ENCODE peak calls at places on chromosomes 5 and 9, in seven cellular contexts. One of them, this sample, is unnamed.

GRCh38 chr9:34493972-34494535 is 28.7 kb downstream of the ENHO start:
- DNase-seq in testis: peak; percentile 55
- DNase-seq in tibial nerve: no peak
- DNase-seq in dorsolateral prefrontal cortex: no peak
- DNase-seq in lung: peak; percentile 47
- DNase-seq in cardiac fibroblast: peak; percentile 50
- DNase-seq in suprapubic skin: no peak
- DNase-seq in this sample: peak; percentile 70

GRCh38 chr9:91562412-91562811 is 138.8 kb upstream of the NFIL3 start:
- DNase-seq in testis: no peak
- DNase-seq in tibial nerve: no peak
- DNase-seq in dorsolateral prefrontal cortex: no peak
- DNase-seq in lung: no peak
- DNase-seq in cardiac fibroblast: no peak
- DNase-seq in suprapubic skin: no peak
- DNase-seq in this sample: peak; percentile 10

GRCh38 chr5:68368280-68368679 is 152.7 kb downstream of the PIK3R1 start:
- DNase-seq in testis: peak; percentile 18
- DNase-seq in tibial nerve: no peak
- DNase-seq in dorsolateral prefrontal cortex: no peak
- DNase-seq in lung: no peak
- DNase-seq in cardiac fibroblast: peak; percentile 21
- DNase-seq in suprapubic skin: no peak
- DNase-seq in this sample: no peak

GRCh38 chr5:135867599-135867998 is 28.0 kb downstream of the IL9 start:
- DNase-seq in testis: no peak
- DNase-seq in tibial nerve: no peak
- DNase-seq in dorsolateral prefrontal cortex: no peak
- DNase-seq in lung: no peak
- DNase-seq in cardiac fibroblast: no peak
- DNase-seq in suprapubic skin: no peak
- DNase-seq in this sample: no peak

GRCh38 chr5:155746340-155747038 is 580.5 kb upstream of the SGCD start:
- DNase-seq in testis: no peak
- DNase-seq in tibial nerve: no peak
- DNase-seq in dorsolateral prefrontal cortex: no peak
- DNase-seq in lung: no peak
- DNase-seq in cardiac fibroblast: no peak
- DNase-seq in suprapubic skin: no peak
- DNase-seq in this sample: no peak

GRCh38 chr9:96158909-96159575 is 142.9 kb downstream of the HSD17B3 start:
- DNase-seq in testis: no peak
- DNase-seq in tibial nerve: no peak
- DNase-seq in dorsolateral prefrontal cortex: no peak
- DNase-seq in lung: no peak
- DNase-seq in cardiac fibroblast: no peak
- DNase-seq in suprapubic skin: no peak
- DNase-seq in this sample: no peak

GRCh38 chr9:8365466-8366160 is 566.0 kb upstream of the DMAC1 start:
- DNase-seq in testis: no peak
- DNase-seq in tibial nerve: no peak
- DNase-seq in dorsolateral prefrontal cortex: no peak
- DNase-seq in lung: no peak
- DNase-seq in cardiac fibroblast: peak; percentile 2
- DNase-seq in suprapubic skin: no peak
- DNase-seq in this sample: peak; percentile 6

GRCh38 chr9:69184266-69184665 is 10.2 kb downstream of the TJP2 start:
- DNase-seq in testis: no peak
- DNase-seq in tibial nerve: no peak
- DNase-seq in dorsolateral prefrontal cortex: no peak
- DNase-seq in lung: no peak
- DNase-seq in cardiac fibroblast: no peak
- DNase-seq in suprapubic skin: no peak
- DNase-seq in this sample: no peak

GRCh38 chr5:134945041-134945440 is 22.7 kb upstream of the CATSPER3 start:
- DNase-seq in testis: no peak
- DNase-seq in tibial nerve: no peak
- DNase-seq in dorsolateral prefrontal cortex: no peak
- DNase-seq in lung: no peak
- DNase-seq in cardiac fibroblast: no peak
- DNase-seq in suprapubic skin: no peak
- DNase-seq in this sample: no peak

GRCh38 chr5:126178521-126178920 is 244.7 kb upstream of the GRAMD2B start:
- DNase-seq in testis: no peak
- DNase-seq in tibial nerve: no peak
- DNase-seq in dorsolateral prefrontal cortex: no peak
- DNase-seq in lung: no peak
- DNase-seq in cardiac fibroblast: peak; percentile 46
- DNase-seq in suprapubic skin: no peak
- DNase-seq in this sample: peak; percentile 57

GRCh38 chr9:128006360-128007024 is 25.7 kb upstream of the EEIG1 start:
- DNase-seq in testis: no peak
- DNase-seq in tibial nerve: no peak
- DNase-seq in dorsolateral prefrontal cortex: no peak
- DNase-seq in lung: no peak
- DNase-seq in cardiac fibroblast: no peak
- DNase-seq in suprapubic skin: no peak
- DNase-seq in this sample: no peak
- TF ChIP-seq CTCF in testis: no peak
- TF ChIP-seq CTCF in tibial nerve: no peak
- TF ChIP-seq CTCF in dorsolateral prefrontal cortex: no peak
- TF ChIP-seq CTCF in lung: no peak
- TF ChIP-seq CTCF in cardiac fibroblast: no peak
- TF ChIP-seq CTCF in suprapubic skin: no peak
- TF ChIP-seq CTCF in this sample: no peak

GRCh38 chr9:137053944-137054931 is at the start of gene ENTPD2:
- DNase-seq in testis: peak; percentile 41
- DNase-seq in tibial nerve: no peak
- DNase-seq in dorsolateral prefrontal cortex: no peak
- DNase-seq in lung: no peak
- DNase-seq in cardiac fibroblast: no peak
- DNase-seq in suprapubic skin: no peak
- DNase-seq in this sample: no peak
- H3K4me3 ChIP-seq in testis: peak within 1 kb of the TSS; percentile 60
- H3K4me3 ChIP-seq in tibial nerve: peak within 1 kb of the TSS; percentile 42
- H3K4me3 ChIP-seq in dorsolateral prefrontal cortex: peak within 1 kb of the TSS; percentile 29
- H3K4me3 ChIP-seq in lung: peak within 1 kb of the TSS; percentile 13
- H3K4me3 ChIP-seq in cardiac fibroblast: no peak within 1 kb of the TSS
- H3K4me3 ChIP-seq in suprapubic skin: peak within 1 kb of the TSS; percentile 62
- H3K4me3 ChIP-seq in this sample: no peak within 1 kb of the TSS

GRCh38 chr5:146706321-146706972 is 172.1 kb downstream of the PPP2R2B start:
- DNase-seq in testis: no peak
- DNase-seq in tibial nerve: no peak
- DNase-seq in dorsolateral prefrontal cortex: no peak
- DNase-seq in lung: no peak
- DNase-seq in cardiac fibroblast: no peak
- DNase-seq in suprapubic skin: no peak
- DNase-seq in this sample: no peak
- TF ChIP-seq CTCF in testis: no peak
- TF ChIP-seq CTCF in tibial nerve: no peak
- TF ChIP-seq CTCF in dorsolateral prefrontal cortex: no peak
- TF ChIP-seq CTCF in lung: no peak
- TF ChIP-seq CTCF in cardiac fibroblast: no peak
- TF ChIP-seq CTCF in suprapubic skin: no peak
- TF ChIP-seq CTCF in this sample: no peak

DNA sequence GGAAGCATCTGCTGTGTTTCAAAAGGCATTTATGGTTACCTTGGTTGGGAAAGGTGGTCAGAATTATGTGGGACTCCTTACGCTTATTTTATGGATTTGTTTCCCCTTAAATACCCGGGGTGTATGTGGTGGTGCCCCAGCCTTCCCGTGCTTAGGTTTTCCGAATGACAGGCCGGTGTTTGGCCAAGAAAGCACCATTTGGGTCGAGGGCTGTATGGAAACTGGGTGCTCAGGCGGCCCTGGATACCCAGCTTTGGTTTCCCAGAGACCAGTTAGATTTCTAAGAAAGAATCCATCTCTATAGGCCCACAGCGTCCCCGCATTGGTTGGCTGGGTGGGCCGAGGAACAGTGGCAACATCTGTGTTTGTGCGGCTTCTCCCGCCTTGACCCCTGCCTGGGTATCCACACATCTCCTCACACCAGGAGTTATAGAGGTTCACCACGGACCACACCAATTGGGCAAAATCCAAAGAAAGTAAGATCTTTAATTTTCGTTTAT is 868 bp downstream of the ARHGEF28 start:
- DNase-seq in testis: no peak
- DNase-seq in tibial nerve: no peak
- DNase-seq in dorsolateral prefrontal cortex: no peak
- DNase-seq in lung: no peak
- DNase-seq in cardiac fibroblast: no peak
- DNase-seq in suprapubic skin: no peak
- DNase-seq in this sample: no peak
- H3K4me3 ChIP-seq in testis: peak overlapping the region; percentile 66
- H3K4me3 ChIP-seq in tibial nerve: peak overlapping the region; percentile 70
- H3K4me3 ChIP-seq in dorsolateral prefrontal cortex: peak overlapping the region; percentile 55
- H3K4me3 ChIP-seq in lung: peak overlapping the region; percentile 54
- H3K4me3 ChIP-seq in cardiac fibroblast: peak overlapping the region; percentile 89
- H3K4me3 ChIP-seq in suprapubic skin: peak overlapping the region; percentile 72
- H3K4me3 ChIP-seq in this sample: peak overlapping the region; percentile 76

DNA sequence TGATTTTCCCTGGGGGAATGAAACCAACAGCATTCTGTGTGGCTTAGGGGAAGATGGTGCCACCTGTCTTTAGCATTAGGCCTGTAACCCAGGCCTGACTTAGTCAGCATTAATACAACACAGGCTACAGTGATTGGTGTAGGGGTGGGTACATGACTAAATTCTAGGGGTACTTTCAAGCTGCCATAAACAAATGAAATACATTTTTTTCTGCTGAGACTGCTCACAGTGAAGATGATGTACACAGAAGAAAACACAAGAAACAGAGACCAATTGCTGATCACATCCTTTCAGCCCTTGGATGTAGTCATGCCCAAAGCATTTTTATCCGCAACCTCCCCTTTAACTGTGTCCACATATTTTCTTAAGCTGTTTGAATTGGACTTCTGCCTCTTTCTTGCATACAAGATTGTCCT is 527.2 kb downstream of the KCTD16 start:
- DNase-seq in testis: no peak
- DNase-seq in tibial nerve: no peak
- DNase-seq in dorsolateral prefrontal cortex: no peak
- DNase-seq in lung: no peak
- DNase-seq in cardiac fibroblast: peak; percentile 98
- DNase-seq in suprapubic skin: no peak
- DNase-seq in this sample: peak; percentile 68
- TF ChIP-seq CTCF in testis: no peak
- TF ChIP-seq CTCF in tibial nerve: no peak
- TF ChIP-seq CTCF in dorsolateral prefrontal cortex: no peak
- TF ChIP-seq CTCF in lung: no peak
- TF ChIP-seq CTCF in cardiac fibroblast: peak; percentile 45
- TF ChIP-seq CTCF in suprapubic skin: no peak
- TF ChIP-seq CTCF in this sample: peak; percentile 7

GRCh38 chr9:21554813-21555212 is 72.7 kb upstream of the IFNE start:
- DNase-seq in testis: no peak
- DNase-seq in tibial nerve: no peak
- DNase-seq in dorsolateral prefrontal cortex: no peak
- DNase-seq in lung: no peak
- DNase-seq in cardiac fibroblast: no peak
- DNase-seq in suprapubic skin: no peak
- DNase-seq in this sample: no peak
- H3K4me3 ChIP-seq in testis: no peak overlapping the region
- H3K4me3 ChIP-seq in tibial nerve: no peak overlapping the region
- H3K4me3 ChIP-seq in dorsolateral prefrontal cortex: no peak overlapping the region
- H3K4me3 ChIP-seq in lung: no peak overlapping the region
- H3K4me3 ChIP-seq in cardiac fibroblast: no peak overlapping the region
- H3K4me3 ChIP-seq in suprapubic skin: no peak overlapping the region
- H3K4me3 ChIP-seq in this sample: peak overlapping the region; percentile 62

GRCh38 chr5:142000709-142001484 is 11.9 kb downstream of the GNPDA1 start:
- DNase-seq in testis: peak; percentile 51
- DNase-seq in tibial nerve: no peak
- DNase-seq in dorsolateral prefrontal cortex: no peak
- DNase-seq in lung: no peak
- DNase-seq in cardiac fibroblast: peak; percentile 50
- DNase-seq in suprapubic skin: no peak
- DNase-seq in this sample: peak; percentile 41
- TF ChIP-seq CTCF in testis: peak; percentile 28
- TF ChIP-seq CTCF in tibial nerve: no peak
- TF ChIP-seq CTCF in dorsolateral prefrontal cortex: no peak
- TF ChIP-seq CTCF in lung: no peak
- TF ChIP-seq CTCF in cardiac fibroblast: peak; percentile 48
- TF ChIP-seq CTCF in suprapubic skin: no peak
- TF ChIP-seq CTCF in this sample: peak; percentile 50

GRCh38 chr9:21031091-21031817 is at the start of gene HACD4:
- DNase-seq in testis: peak; percentile 45
- DNase-seq in tibial nerve: no peak
- DNase-seq in dorsolateral prefrontal cortex: peak; percentile 43
- DNase-seq in lung: peak; percentile 48
- DNase-seq in cardiac fibroblast: peak; percentile 42
- DNase-seq in suprapubic skin: peak; percentile 68
- DNase-seq in this sample: peak; percentile 38
- H3K4me3 ChIP-seq in testis: peak within 1 kb of the TSS; percentile 63
- H3K4me3 ChIP-seq in tibial nerve: peak within 1 kb of the TSS; percentile 57
- H3K4me3 ChIP-seq in dorsolateral prefrontal cortex: peak within 1 kb of the TSS; percentile 34
- H3K4me3 ChIP-seq in lung: peak within 1 kb of the TSS; percentile 5
- H3K4me3 ChIP-seq in cardiac fibroblast: peak within 1 kb of the TSS; percentile 52
- H3K4me3 ChIP-seq in suprapubic skin: peak within 1 kb of the TSS; percentile 57
- H3K4me3 ChIP-seq in this sample: peak within 1 kb of the TSS; percentile 44

GRCh38 chr5:132866342-132867045 is at the start of the genes GDF9 and UQCRQ:
- DNase-seq in testis: peak; percentile 98
- DNase-seq in tibial nerve: peak; percentile 85
- DNase-seq in dorsolateral prefrontal cortex: peak; percentile 98
- DNase-seq in lung: peak; percentile 98
- DNase-seq in cardiac fibroblast: peak; percentile 100
- DNase-seq in suprapubic skin: peak; percentile 97
- DNase-seq in this sample: peak; percentile 100
- TF ChIP-seq CTCF in testis: no peak
- TF ChIP-seq CTCF in tibial nerve: peak; percentile 29
- TF ChIP-seq CTCF in dorsolateral prefrontal cortex: peak; percentile 52
- TF ChIP-seq CTCF in lung: peak; percentile 6
- TF ChIP-seq CTCF in cardiac fibroblast: peak; percentile 33
- TF ChIP-seq CTCF in suprapubic skin: no peak
- TF ChIP-seq CTCF in this sample: peak; percentile 21

GRCh38 chr9:122567901-122568300 is 15.0 kb downstream of the OR1N2 start:
- DNase-seq in testis: no peak
- DNase-seq in tibial nerve: no peak
- DNase-seq in dorsolateral prefrontal cortex: no peak
- DNase-seq in lung: no peak
- DNase-seq in cardiac fibroblast: no peak
- DNase-seq in suprapubic skin: no peak
- DNase-seq in this sample: no peak

GRCh38 chr9:122561446-122561845 is 8.5 kb downstream of the OR1N2 start:
- DNase-seq in testis: no peak
- DNase-seq in tibial nerve: no peak
- DNase-seq in dorsolateral prefrontal cortex: no peak
- DNase-seq in lung: no peak
- DNase-seq in cardiac fibroblast: no peak
- DNase-seq in suprapubic skin: no peak
- DNase-seq in this sample: no peak

GRCh38 chr9:122562134-122562760 is 9.3 kb downstream of the OR1N2 start:
- DNase-seq in testis: no peak
- DNase-seq in tibial nerve: no peak
- DNase-seq in dorsolateral prefrontal cortex: no peak
- DNase-seq in lung: no peak
- DNase-seq in cardiac fibroblast: no peak
- DNase-seq in suprapubic skin: no peak
- DNase-seq in this sample: no peak
- H3K4me3 ChIP-seq in testis: no peak overlapping the region
- H3K4me3 ChIP-seq in tibial nerve: no peak overlapping the region
- H3K4me3 ChIP-seq in dorsolateral prefrontal cortex: no peak overlapping the region
- H3K4me3 ChIP-seq in lung: no peak overlapping the region
- H3K4me3 ChIP-seq in cardiac fibroblast: no peak overlapping the region
- H3K4me3 ChIP-seq in suprapubic skin: no peak overlapping the region
- H3K4me3 ChIP-seq in this sample: no peak overlapping the region